ENCODE peak calls at places on chromosomes 11 and 22, in eight cellular contexts. F is EL, J is neural progenitor cell, D is endothelial cell of umbilical vein, G is HEK293T, Y is NCI-H2227 treated with DMSO at 0.1 percent for 48 hours, E is AML-193, A is cardiac fibroblast. K is an unnamed sample.

GRCh38 chr22:35539910-35540599 is 576 bp upstream of the RASD2 start:
- DNase-seq in F (peak), D (no peak), E (peak), Y (no peak), J (peak), G (peak), A (no peak), K (no peak)

GRCh38 chr22:32588063-32588462 is 113.5 kb downstream of the FBXO7 start:
- DNase-seq in E (no peak), Y (no peak), F (no peak), D (no peak), G (no peak), A (no peak), J (no peak), K (no peak)

GRCh38 chr22:28989912-28990311 is 71.7 kb downstream of the C22orf31 start:
- DNase-seq in E (no peak), J (no peak), G (no peak), F (no peak), A (no peak), D (no peak), Y (no peak), K (no peak)

GRCh38 chr11:83025267-83025704 is 46.4 kb downstream of the RAB30 start:
- DNase-seq in Y (no peak), J (no peak), D (peak), A (no peak), F (peak), G (no peak), E (no peak), K (no peak)

GRCh38 chr11:63888170-63889086 is 28.5 kb downstream of the RCOR2 start:
- DNase-seq in G (no peak), J (peak), D (peak), Y (no peak), A (peak), E (peak), F (peak), K (no peak)

GRCh38 chr22:43996170-43996980 is 27.7 kb upstream of the PARVB start:
- DNase-seq in D (peak), J (no peak), A (no peak), G (no peak), E (no peak), F (no peak), Y (no peak), K (no peak)

GRCh38 chr11:68954970-68955958 is 25.5 kb downstream of the MRGPRD start:
- DNase-seq in E (no peak), G (no peak), D (peak), J (no peak), Y (no peak), F (peak), A (peak), K (no peak)

GRCh38 chr11:81644239-81644840 is 1089.3 kb downstream of the FAM181B start:
- DNase-seq in Y (no peak), E (peak), G (peak), J (peak), F (peak), A (peak), D (peak), K (peak)

GRCh38 chr22:42932857-42933782 is 76.0 kb upstream of the ARFGAP3 start:
- DNase-seq in A (peak), E (no peak), F (no peak), G (no peak), Y (no peak), D (no peak), J (no peak), K (no peak)

GRCh38 chr22:31951201-31952093 is 7.1 kb downstream of the YWHAH start:
- DNase-seq in F (no peak), J (no peak), G (no peak), D (no peak), Y (no peak), A (no peak), E (no peak), K (no peak)

GRCh38 chr22:48740086-48740730 is 1087.5 kb downstream of the BRD1 start:
- DNase-seq in A (no peak), D (no peak), F (no peak), E (no peak), J (no peak), Y (no peak), G (no peak), K (no peak)

GRCh38 chr11:118170231-118170630 is 6.2 kb downstream of the SCN2B start:
- DNase-seq in D (no peak), F (no peak), Y (no peak), E (no peak), A (no peak), G (no peak), J (no peak), K (no peak)

GRCh38 chr11:128061321-128061871 is 526.0 kb downstream of the ETS1 start:
- DNase-seq in Y (no peak), A (no peak), J (no peak), D (no peak), G (peak), F (peak), E (no peak), K (no peak)

GRCh38 chr11:71551711-71552110 is 3.5 kb downstream of the KRTAP5-9 start:
- DNase-seq in A (no peak), G (no peak), J (no peak), Y (no peak), D (no peak), F (no peak), E (peak), K (no peak)

GRCh38 chr11:62680825-62681240 is 2.0 kb upstream of the UBXN1 start:
- DNase-seq in D (peak), J (peak), F (peak), E (peak), G (peak), A (peak), Y (no peak), K (peak)

GRCh38 chr11:65907878-65908277 is 7.7 kb upstream of the FOSL1 start:
- DNase-seq in D (no peak), E (no peak), Y (no peak), G (no peak), A (no peak), J (no peak), F (no peak), K (no peak)

GRCh38 chr11:47109882-47110281 is 66.8 kb downstream of the ARFGAP2 start:
- DNase-seq in J (no peak), Y (no peak), F (no peak), G (no peak), A (no peak), E (no peak), D (no peak), K (no peak)

GRCh38 chr11:8285228-8285627 is 21.6 kb upstream of the LMO1 start:
- DNase-seq in Y (no peak), E (no peak), J (peak), D (no peak), G (no peak), F (no peak), A (no peak), K (no peak)

GRCh38 chr22:35839811-35840739 is 122.4 kb downstream of the APOL5 start:
- DNase-seq in E (no peak), D (peak), Y (peak), J (peak), A (peak), G (peak), F (peak), K (peak)

GRCh38 chr22:47171441-47172221 is 409.2 kb downstream of the TBC1D22A start:
- DNase-seq in D (no peak), A (no peak), F (no peak), E (no peak), G (no peak), J (no peak), Y (no peak), K (no peak)

GRCh38 chr11:56693428-56693827 is 5.5 kb upstream of the OR9G1 start:
- DNase-seq in F (no peak), G (no peak), J (no peak), E (no peak), D (no peak), A (no peak), Y (no peak), K (no peak)